ENCODE peak calls at places on chromosomes 16 and 17, in nine cellular contexts. One of them, this sample, is unnamed.

GRCh38 chr17:59469786-59470485 is 95.5 kb upstream of the DHX40 start:
- DNase-seq in MM.1S: no peak
- DNase-seq in heart left ventricle: no peak
- DNase-seq in sigmoid colon: no peak
- DNase-seq in H7: no peak
- DNase-seq in BJ: no peak
- DNase-seq in IMR-90: no peak
- DNase-seq in AG04450: no peak
- DNase-seq in fibroblast of pulmonary artery: no peak
- DNase-seq in this sample: no peak

GRCh38 chr17:67055811-67056745 is 11.7 kb downstream of the CACNG1 start:
- DNase-seq in MM.1S: no peak
- DNase-seq in heart left ventricle: no peak
- DNase-seq in sigmoid colon: no peak
- DNase-seq in H7: peak
- DNase-seq in BJ: no peak
- DNase-seq in IMR-90: no peak
- DNase-seq in AG04450: no peak
- DNase-seq in fibroblast of pulmonary artery: no peak
- DNase-seq in this sample: peak

GRCh38 chr17:20791626-20792025 is 212.1 kb downstream of the CDRT15L2 start:
- DNase-seq in MM.1S: no peak
- DNase-seq in heart left ventricle: no peak
- DNase-seq in sigmoid colon: no peak
- DNase-seq in H7: no peak
- DNase-seq in BJ: no peak
- DNase-seq in IMR-90: no peak
- DNase-seq in AG04450: no peak
- DNase-seq in fibroblast of pulmonary artery: no peak
- DNase-seq in this sample: no peak

GRCh38 chr16:85385463-85386331 is 227.4 kb upstream of the GSE1 start:
- DNase-seq in MM.1S: no peak
- DNase-seq in heart left ventricle: peak
- DNase-seq in sigmoid colon: peak
- DNase-seq in H7: no peak
- DNase-seq in BJ: no peak
- DNase-seq in IMR-90: no peak
- DNase-seq in AG04450: no peak
- DNase-seq in fibroblast of pulmonary artery: no peak
- DNase-seq in this sample: no peak

GRCh38 chr17:62064029-62064790 is 868 bp downstream of the MED13 start:
- DNase-seq in MM.1S: peak
- DNase-seq in heart left ventricle: no peak
- DNase-seq in sigmoid colon: no peak
- DNase-seq in H7: no peak
- DNase-seq in BJ: no peak
- DNase-seq in IMR-90: peak
- DNase-seq in AG04450: no peak
- DNase-seq in fibroblast of pulmonary artery: peak
- DNase-seq in this sample: peak

GRCh38 chr16:82263456-82264159 is 93.6 kb upstream of the MPHOSPH6 start:
- DNase-seq in MM.1S: peak
- DNase-seq in heart left ventricle: peak
- DNase-seq in sigmoid colon: peak
- DNase-seq in H7: peak
- DNase-seq in BJ: no peak
- DNase-seq in IMR-90: peak
- DNase-seq in AG04450: peak
- DNase-seq in fibroblast of pulmonary artery: peak
- DNase-seq in this sample: peak

GRCh38 chr17:80807882-80808281 is 183.8 kb upstream of the CHMP6 start:
- DNase-seq in MM.1S: no peak
- DNase-seq in heart left ventricle: no peak
- DNase-seq in sigmoid colon: no peak
- DNase-seq in H7: no peak
- DNase-seq in BJ: no peak
- DNase-seq in IMR-90: no peak
- DNase-seq in AG04450: no peak
- DNase-seq in fibroblast of pulmonary artery: no peak
- DNase-seq in this sample: no peak

GRCh38 chr16:48393843-48394703 is 8.9 kb upstream of the SIAH1 start:
- DNase-seq in MM.1S: no peak
- DNase-seq in heart left ventricle: peak
- DNase-seq in sigmoid colon: peak
- DNase-seq in H7: no peak
- DNase-seq in BJ: peak
- DNase-seq in IMR-90: peak
- DNase-seq in AG04450: no peak
- DNase-seq in fibroblast of pulmonary artery: peak
- DNase-seq in this sample: no peak

GRCh38 chr16:19389246-19389645 is 28.4 kb upstream of the TMC5 start:
- DNase-seq in MM.1S: peak
- DNase-seq in heart left ventricle: no peak
- DNase-seq in sigmoid colon: no peak
- DNase-seq in H7: peak
- DNase-seq in BJ: no peak
- DNase-seq in IMR-90: no peak
- DNase-seq in AG04450: no peak
- DNase-seq in fibroblast of pulmonary artery: peak
- DNase-seq in this sample: peak

GRCh38 chr17:77303620-77304019 is 162.9 kb downstream of the SEC14L1 start:
- DNase-seq in MM.1S: no peak
- DNase-seq in heart left ventricle: no peak
- DNase-seq in sigmoid colon: no peak
- DNase-seq in H7: no peak
- DNase-seq in BJ: no peak
- DNase-seq in IMR-90: peak
- DNase-seq in AG04450: no peak
- DNase-seq in fibroblast of pulmonary artery: no peak
- DNase-seq in this sample: no peak

DNA sequence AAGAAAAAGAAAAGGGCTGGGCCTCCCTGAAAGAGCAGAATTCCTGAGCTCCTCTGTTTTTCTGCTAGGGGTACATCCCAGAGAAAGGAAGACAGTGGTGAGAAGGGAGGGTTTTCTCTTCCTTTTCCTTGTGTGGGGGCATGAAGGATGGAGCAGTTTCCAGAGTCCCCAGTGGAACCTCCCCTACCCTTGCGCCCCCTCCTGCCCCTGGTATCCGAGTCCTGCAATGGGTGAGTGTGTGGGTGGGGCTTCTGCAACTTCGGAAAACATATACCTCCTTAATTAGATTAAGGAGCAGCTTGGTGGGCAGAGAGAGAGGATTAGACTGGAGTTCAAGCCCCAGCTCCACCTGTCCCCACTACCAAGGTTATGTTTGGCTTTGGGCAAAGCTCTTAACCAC is 5.4 kb upstream of the GIP start:
- DNase-seq in MM.1S: no peak
- DNase-seq in heart left ventricle: no peak
- DNase-seq in sigmoid colon: peak
- DNase-seq in H7: peak
- DNase-seq in BJ: no peak
- DNase-seq in IMR-90: no peak
- DNase-seq in AG04450: no peak
- DNase-seq in fibroblast of pulmonary artery: no peak
- DNase-seq in this sample: no peak
- H3K4me3 ChIP-seq in MM.1S: no peak
- H3K4me3 ChIP-seq in heart left ventricle: no peak
- H3K4me3 ChIP-seq in sigmoid colon: no peak
- H3K4me3 ChIP-seq in H7: no peak
- H3K4me3 ChIP-seq in BJ: no peak
- H3K4me3 ChIP-seq in IMR-90: no peak
- H3K4me3 ChIP-seq in AG04450: no peak
- H3K4me3 ChIP-seq in fibroblast of pulmonary artery: no peak
- H3K4me3 ChIP-seq in this sample: no peak

GRCh38 chr16:50195756-50196155 is 42.6 kb downstream of the TENT4B start:
- DNase-seq in MM.1S: no peak
- DNase-seq in heart left ventricle: no peak
- DNase-seq in sigmoid colon: no peak
- DNase-seq in H7: no peak
- DNase-seq in BJ: no peak
- DNase-seq in IMR-90: peak
- DNase-seq in AG04450: no peak
- DNase-seq in fibroblast of pulmonary artery: no peak
- DNase-seq in this sample: no peak
- H3K4me3 ChIP-seq in MM.1S: no peak
- H3K4me3 ChIP-seq in heart left ventricle: no peak
- H3K4me3 ChIP-seq in sigmoid colon: no peak
- H3K4me3 ChIP-seq in H7: no peak
- H3K4me3 ChIP-seq in BJ: no peak
- H3K4me3 ChIP-seq in IMR-90: no peak
- H3K4me3 ChIP-seq in AG04450: no peak
- H3K4me3 ChIP-seq in fibroblast of pulmonary artery: no peak
- H3K4me3 ChIP-seq in this sample: no peak

GRCh38 chr16:66960270-66960669 is 796 bp upstream of the CES3 start:
- DNase-seq in MM.1S: no peak
- DNase-seq in heart left ventricle: no peak
- DNase-seq in sigmoid colon: no peak
- DNase-seq in H7: no peak
- DNase-seq in BJ: no peak
- DNase-seq in IMR-90: no peak
- DNase-seq in AG04450: no peak
- DNase-seq in fibroblast of pulmonary artery: no peak
- DNase-seq in this sample: no peak

GRCh38 chr16:66959645-66960177 is 1.4 kb upstream of the CES3 start:
- DNase-seq in MM.1S: no peak
- DNase-seq in heart left ventricle: peak
- DNase-seq in sigmoid colon: no peak
- DNase-seq in H7: no peak
- DNase-seq in BJ: no peak
- DNase-seq in IMR-90: no peak
- DNase-seq in AG04450: no peak
- DNase-seq in fibroblast of pulmonary artery: no peak
- DNase-seq in this sample: no peak

GRCh38 chr16:66964049-66964448 is 3.0 kb downstream of the CES3 start:
- DNase-seq in MM.1S: no peak
- DNase-seq in heart left ventricle: no peak
- DNase-seq in sigmoid colon: no peak
- DNase-seq in H7: no peak
- DNase-seq in BJ: no peak
- DNase-seq in IMR-90: no peak
- DNase-seq in AG04450: no peak
- DNase-seq in fibroblast of pulmonary artery: no peak
- DNase-seq in this sample: no peak

GRCh38 chr16:66958857-66959644 is 2.0 kb upstream of the CES3 start:
- DNase-seq in MM.1S: no peak
- DNase-seq in heart left ventricle: no peak
- DNase-seq in sigmoid colon: no peak
- DNase-seq in H7: no peak
- DNase-seq in BJ: no peak
- DNase-seq in IMR-90: no peak
- DNase-seq in AG04450: no peak
- DNase-seq in fibroblast of pulmonary artery: no peak
- DNase-seq in this sample: no peak

GRCh38 chr16:66961065-66961744 is at the start of gene CES3:
- DNase-seq in MM.1S: peak
- DNase-seq in heart left ventricle: peak
- DNase-seq in sigmoid colon: no peak
- DNase-seq in H7: peak
- DNase-seq in BJ: no peak
- DNase-seq in IMR-90: peak
- DNase-seq in AG04450: peak
- DNase-seq in fibroblast of pulmonary artery: peak
- DNase-seq in this sample: peak
- H3K4me3 ChIP-seq in MM.1S: peak
- H3K4me3 ChIP-seq in heart left ventricle: no peak
- H3K4me3 ChIP-seq in sigmoid colon: no peak
- H3K4me3 ChIP-seq in H7: peak
- H3K4me3 ChIP-seq in BJ: no peak
- H3K4me3 ChIP-seq in IMR-90: no peak
- H3K4me3 ChIP-seq in AG04450: no peak
- H3K4me3 ChIP-seq in fibroblast of pulmonary artery: no peak
- H3K4me3 ChIP-seq in this sample: peak

DNA sequence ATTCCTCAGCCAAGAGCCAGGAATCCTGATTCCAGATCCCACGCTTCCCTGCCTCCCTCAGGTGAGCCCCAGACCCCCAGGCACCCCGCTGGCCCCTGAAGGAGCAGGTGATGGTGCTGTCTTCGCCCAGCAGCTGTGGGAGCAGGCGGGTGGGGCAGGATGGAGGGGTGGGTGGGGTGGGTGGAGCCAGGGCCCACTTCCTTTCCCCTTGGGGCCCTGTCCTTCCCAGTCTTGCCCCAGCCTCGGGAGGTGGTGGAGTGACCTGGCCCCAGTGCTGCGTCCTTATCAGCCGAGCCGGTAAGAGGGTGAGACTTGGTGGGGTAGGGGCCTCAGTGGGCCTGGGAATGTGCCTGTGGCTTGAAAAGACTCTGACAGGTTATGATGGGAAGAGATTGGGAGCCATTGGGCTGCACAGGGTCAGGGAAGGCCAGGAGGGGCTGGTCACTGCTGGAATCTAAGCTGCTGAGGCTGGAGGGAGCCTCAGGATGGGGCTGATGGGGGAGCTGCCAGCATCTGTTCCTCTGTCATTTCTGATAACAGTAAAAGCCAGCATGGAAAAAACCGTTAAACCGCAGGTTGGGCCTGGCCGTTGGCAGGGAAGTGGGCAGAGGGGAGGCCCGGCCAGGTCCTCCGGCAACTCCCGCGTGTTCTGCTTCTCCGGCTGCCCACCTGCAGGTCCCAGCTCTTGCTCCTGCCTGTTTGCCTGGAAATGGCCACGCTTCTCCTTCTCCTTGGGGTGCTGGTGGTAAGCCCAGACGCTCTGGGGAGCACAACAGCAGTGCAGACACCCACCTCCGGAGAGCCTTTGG is at the start of gene SPN:
- DNase-seq in MM.1S: no peak
- DNase-seq in heart left ventricle: no peak
- DNase-seq in sigmoid colon: no peak
- DNase-seq in H7: peak
- DNase-seq in BJ: no peak
- DNase-seq in IMR-90: no peak
- DNase-seq in AG04450: no peak
- DNase-seq in fibroblast of pulmonary artery: no peak
- DNase-seq in this sample: no peak
- H3K4me3 ChIP-seq in MM.1S: no peak
- H3K4me3 ChIP-seq in heart left ventricle: no peak
- H3K4me3 ChIP-seq in sigmoid colon: no peak
- H3K4me3 ChIP-seq in H7: no peak
- H3K4me3 ChIP-seq in BJ: no peak
- H3K4me3 ChIP-seq in IMR-90: no peak
- H3K4me3 ChIP-seq in AG04450: no peak
- H3K4me3 ChIP-seq in fibroblast of pulmonary artery: no peak
- H3K4me3 ChIP-seq in this sample: peak